ENCODE peak calls at places on chromosomes 2 and 18, in seven cellular contexts. L is HL-60; B is CD4-positive, alpha-beta memory T cell; A is A172; F is M059J; U is AG04450; S is PC-3. V is an unnamed sample.

GRCh38 chr2:238747114-238747513 is 100.8 kb upstream of the TWIST2 start:
- DNase-seq in B (no peak), A (no peak), U (no peak), L (no peak), S (no peak), F (no peak), V (no peak)

GRCh38 chr2:19743641-19744040 is 158.1 kb downstream of the TTC32 start:
- DNase-seq in A (no peak), L (no peak), S (no peak), B (no peak), U (no peak), F (no peak), V (no peak)

GRCh38 chr18:35084494-35085449 is 43.6 kb downstream of the MAPRE2 start:
- DNase-seq in S (no peak), B (no peak), A (no peak), U (no peak), F (no peak), L (no peak), V (no peak)

GRCh38 chr2:218275368-218276072 is 5.2 kb downstream of the PNKD start:
- DNase-seq in U (no peak), L (no peak), B (no peak), S (no peak), A (no peak), F (no peak), V (no peak)

GRCh38 chr18:6431659-6432318 is 17.1 kb upstream of the L3MBTL4 start:
- DNase-seq in F (no peak), U (no peak), B (no peak), S (no peak), L (no peak), A (no peak), V (no peak)

GRCh38 chr2:190458352-190459107 is 50.4 kb downstream of the MFSD6 start:
- DNase-seq in S (no peak), A (no peak), B (no peak), F (no peak), U (no peak), L (no peak), V (no peak)

GRCh38 chr18:57791911-57792310 is 11.2 kb downstream of the ATP8B1 start:
- DNase-seq in F (no peak), S (no peak), U (no peak), A (no peak), L (no peak), B (no peak), V (no peak)

GRCh38 chr2:54559593-54560145 is 103.5 kb downstream of the SPTBN1 start:
- DNase-seq in B (no peak), L (peak; percentile 62), F (peak; percentile 55), S (peak; percentile 89), A (peak; percentile 83), U (no peak), V (peak; percentile 86)

GRCh38 chr2:98476192-98476868 is 31.7 kb downstream of the INPP4A start:
- DNase-seq in B (no peak), F (peak; percentile 44), A (peak; percentile 22), L (no peak), U (no peak), S (peak; percentile 63), V (peak; percentile 54)

GRCh38 chr2:226063704-226064390 is 664.3 kb downstream of the NYAP2 start:
- DNase-seq in L (no peak), S (peak; percentile 61), U (no peak), B (no peak), F (peak; percentile 80), A (peak; percentile 76), V (peak; percentile 97)

GRCh38 chr2:218406949-218407703 is 7.5 kb downstream of the CTDSP1 start:
- DNase-seq in S (peak; percentile 27), B (peak; percentile 70), A (peak; percentile 40), F (no peak), L (no peak), U (no peak), V (peak; percentile 48)

GRCh38 chr2:121329786-121330185 is 44.8 kb upstream of the TFCP2L1 start:
- DNase-seq in A (no peak), F (no peak), B (no peak), U (no peak), S (no peak), L (no peak), V (no peak)

GRCh38 chr2:160279813-160280465 is 79.9 kb upstream of the ITGB6 start:
- DNase-seq in F (peak; percentile 89), U (no peak), S (peak; percentile 69), L (no peak), B (peak; percentile 34), A (peak; percentile 79), V (peak; percentile 75)

GRCh38 chr18:11183621-11184020 is 34.3 kb upstream of the PIEZO2 start:
- DNase-seq in L (no peak), F (peak; percentile 13), S (no peak), U (no peak), A (no peak), B (no peak), V (no peak)

GRCh38 chr2:1781291-1782080 is 37.2 kb upstream of the PXDN start:
- DNase-seq in B (peak; percentile 12), A (no peak), L (no peak), S (no peak), U (no peak), F (peak; percentile 76), V (no peak)

GRCh38 chr2:13662055-13662454 is 945.3 kb downstream of the TRIB2 start:
- DNase-seq in S (peak; percentile 56), B (no peak), L (no peak), A (no peak), U (no peak), F (no peak), V (peak; percentile 37)

GRCh38 chr2:77016481-77016880 is 505.7 kb downstream of the LRRTM4 start:
- DNase-seq in F (no peak), B (no peak), S (no peak), L (no peak), A (no peak), U (no peak), V (no peak)

GRCh38 chr2:151237422-151238012 is 24.1 kb downstream of the RBM43 start:
- DNase-seq in U (no peak), F (peak; percentile 43), L (no peak), S (peak; percentile 69), B (no peak), A (peak; percentile 31), V (peak; percentile 77)

GRCh38 chr2:15763106-15763821 is 171.6 kb downstream of the DDX1 start:
- DNase-seq in A (no peak), B (no peak), S (no peak), F (no peak), U (no peak), L (no peak), V (no peak)

GRCh38 chr2:25042321-25043240 is 705 bp downstream of the EFR3B start:
- DNase-seq in F (peak; percentile 41), A (no peak), U (no peak), L (no peak), B (peak; percentile 5), S (peak; percentile 17), V (no peak)

GRCh38 chr2:236568922-236569592 is 568 bp upstream of the ACKR3 start:
- DNase-seq in S (no peak), F (no peak), U (no peak), B (no peak), A (no peak), L (no peak), V (no peak)

GRCh38 chr2:227058888-227059399 is 105.1 kb downstream of the COL4A4 start:
- DNase-seq in B (no peak), S (no peak), L (no peak), F (no peak), A (no peak), U (no peak), V (no peak)

GRCh38 chr18:58232674-58233073 is 188.6 kb downstream of the NEDD4L start:
- DNase-seq in U (no peak), A (no peak), F (no peak), L (no peak), S (no peak), B (no peak), V (no peak)

GRCh38 chr2:159090514-159091201 is 122.2 kb downstream of the TANC1 start:
- DNase-seq in U (no peak), L (no peak), B (no peak), F (peak; percentile 77), S (no peak), A (peak; percentile 87), V (peak; percentile 73)

GRCh38 chr18:51668101-51668500 is 470.6 kb upstream of the MEX3C start:
- DNase-seq in L (peak; percentile 21), U (peak; percentile 7), B (no peak), F (peak; percentile 22), A (peak; percentile 24), S (peak; percentile 51), V (peak; percentile 39)

GRCh38 chr18:8341481-8342230 is 267.6 kb upstream of the RAB12 start:
- DNase-seq in S (peak; percentile 75), F (peak; percentile 89), A (peak; percentile 59), U (peak; percentile 20), L (no peak), B (no peak), V (no peak)

GRCh38 chr18:72742002-72742401 is 125.8 kb downstream of the NETO1 start:
- DNase-seq in L (no peak), B (no peak), S (peak; percentile 30), A (peak; percentile 37), U (no peak), F (peak; percentile 1), V (no peak)

GRCh38 chr18:45467307-45467706 is 148.0 kb upstream of the SLC14A2 start:
- DNase-seq in B (no peak), S (no peak), F (peak; percentile 2), A (no peak), U (no peak), L (no peak), V (no peak)

GRCh38 chr2:134124047-134124753 is 129.7 kb upstream of the MGAT5 start:
- DNase-seq in B (no peak), F (no peak), S (no peak), U (no peak), L (no peak), A (no peak), V (no peak)

GRCh38 chr18:39039828-39040227 is 1474.2 kb upstream of the CELF4 start:
- DNase-seq in A (no peak), L (no peak), S (no peak), B (no peak), U (no peak), F (no peak), V (no peak)

GRCh38 chr2:42048318-42049251 is 764 bp downstream of the PKDCC start:
- DNase-seq in B (no peak), L (no peak), F (no peak), S (no peak), U (no peak), A (no peak), V (no peak)

GRCh38 chr2:102046135-102046901 is 54.6 kb downstream of the IL1R2 start:
- DNase-seq in B (no peak), S (no peak), U (no peak), L (no peak), F (peak; percentile 64), A (no peak), V (no peak)

GRCh38 chr2:10844083-10844482 is 31.5 kb upstream of the PDIA6 start:
- DNase-seq in F (peak; percentile 48), B (no peak), L (no peak), U (no peak), S (peak; percentile 36), A (peak; percentile 89), V (peak; percentile 15)